ENCODE peak calls at places on chromosomes 6 and 20, in four cellular contexts. One of them, this sample, is unnamed.
A peak's percentile ranks its signal among the peaks of the same experiment; 100 is the strongest.

GRCh38 chr20:17083738-17084137 is 143.1 kb upstream of the PCSK2 start:
- DNase-seq in HCT116: no peak
- DNase-seq in IMR-90: peak; percentile 10
- DNase-seq in stomach: no peak
- DNase-seq in this sample: no peak

GRCh38 chr6:136323431-136324112 is 33.9 kb upstream of the BCLAF1 start:
- DNase-seq in HCT116: no peak
- DNase-seq in IMR-90: no peak
- DNase-seq in stomach: no peak
- DNase-seq in this sample: no peak

GRCh38 chr6:47047479-47048411 is 5.6 kb upstream of the ADGRF1 start:
- DNase-seq in HCT116: peak; percentile 89
- DNase-seq in IMR-90: peak; percentile 62
- DNase-seq in stomach: peak; percentile 58
- DNase-seq in this sample: no peak

GRCh38 chr20:24948939-24949679 is at the start of gene CST7:
- DNase-seq in HCT116: no peak
- DNase-seq in IMR-90: no peak
- DNase-seq in stomach: peak; percentile 49
- DNase-seq in this sample: peak; percentile 88

GRCh38 chr6:167697316-167697715 is 129.4 kb upstream of the AFDN start:
- DNase-seq in HCT116: no peak
- DNase-seq in IMR-90: no peak
- DNase-seq in stomach: no peak
- DNase-seq in this sample: no peak

GRCh38 chr6:56048601-56049000 is 173.2 kb upstream of the BMP5 start:
- DNase-seq in HCT116: no peak
- DNase-seq in IMR-90: no peak
- DNase-seq in stomach: no peak
- DNase-seq in this sample: no peak

GRCh38 chr6:128370072-128370471 is 150.3 kb downstream of the PTPRK start:
- DNase-seq in HCT116: no peak
- DNase-seq in IMR-90: peak; percentile 78
- DNase-seq in stomach: no peak
- DNase-seq in this sample: no peak

GRCh38 chr6:96841241-96841824 is 4.1 kb upstream of the GPR63 start:
- DNase-seq in HCT116: no peak
- DNase-seq in IMR-90: no peak
- DNase-seq in stomach: no peak
- DNase-seq in this sample: no peak

GRCh38 chr6:108116781-108117426 is 42.4 kb upstream of the OSTM1 start:
- DNase-seq in HCT116: no peak
- DNase-seq in IMR-90: no peak
- DNase-seq in stomach: no peak
- DNase-seq in this sample: no peak

GRCh38 chr6:108118791-108119211 is 44.3 kb upstream of the OSTM1 start:
- DNase-seq in HCT116: no peak
- DNase-seq in IMR-90: no peak
- DNase-seq in stomach: no peak
- DNase-seq in this sample: no peak

GRCh38 chr6:108117427-108118358 is 43.2 kb upstream of the OSTM1 start:
- DNase-seq in HCT116: no peak
- DNase-seq in IMR-90: peak; percentile 21
- DNase-seq in stomach: peak; percentile 52
- DNase-seq in this sample: no peak

GRCh38 chr6:108119212-108120141 is 44.9 kb upstream of the OSTM1 start:
- DNase-seq in HCT116: no peak
- DNase-seq in IMR-90: no peak
- DNase-seq in stomach: no peak
- DNase-seq in this sample: no peak

GRCh38 chr6:108118359-108118724 is 43.8 kb upstream of the OSTM1 start:
- DNase-seq in HCT116: no peak
- DNase-seq in IMR-90: no peak
- DNase-seq in stomach: no peak
- DNase-seq in this sample: no peak
- H3K4me3 ChIP-seq in HCT116: no peak overlapping the region
- H3K4me3 ChIP-seq in IMR-90: no peak overlapping the region
- H3K4me3 ChIP-seq in stomach: peak overlapping the region; percentile 66
- H3K4me3 ChIP-seq in this sample: peak overlapping the region; percentile 47

DNA sequence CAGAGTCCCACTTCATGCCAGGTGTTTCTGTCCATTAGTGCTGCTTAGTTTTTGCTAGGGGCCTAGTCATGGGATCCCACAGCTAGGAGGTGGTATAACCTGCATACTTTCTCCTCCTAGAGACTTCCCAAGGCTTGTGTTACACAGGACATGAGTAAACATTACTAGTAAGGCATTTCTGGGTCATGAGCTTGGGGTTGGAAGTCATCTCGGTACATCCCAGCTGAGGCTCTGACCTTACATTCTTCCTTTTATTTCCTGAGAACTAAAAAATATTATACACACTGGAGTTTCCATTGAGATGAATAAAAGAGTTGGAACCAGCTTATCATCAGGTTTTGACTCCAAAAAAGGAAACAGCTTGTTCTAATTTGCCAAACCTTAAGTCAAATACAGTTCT is 20.9 kb upstream of the PNPLA1 start:
- DNase-seq in HCT116: no peak
- DNase-seq in IMR-90: peak; percentile 70
- DNase-seq in stomach: no peak
- DNase-seq in this sample: no peak
- TF ChIP-seq CTCF in HCT116: no peak
- TF ChIP-seq CTCF in IMR-90: no peak
- TF ChIP-seq CTCF in stomach: no peak
- TF ChIP-seq CTCF in this sample: no peak

GRCh38 chr6:35920793-35921732 is at the start of gene SRPK1:
- DNase-seq in HCT116: peak; percentile 72
- DNase-seq in IMR-90: peak; percentile 74
- DNase-seq in stomach: peak; percentile 93
- DNase-seq in this sample: peak; percentile 69
- TF ChIP-seq POLR2A in HCT116: peak; percentile 96
- TF ChIP-seq POLR2A in IMR-90: peak; percentile 48
- TF ChIP-seq POLR2A in stomach: no peak
- TF ChIP-seq POLR2A in this sample: no peak

DNA sequence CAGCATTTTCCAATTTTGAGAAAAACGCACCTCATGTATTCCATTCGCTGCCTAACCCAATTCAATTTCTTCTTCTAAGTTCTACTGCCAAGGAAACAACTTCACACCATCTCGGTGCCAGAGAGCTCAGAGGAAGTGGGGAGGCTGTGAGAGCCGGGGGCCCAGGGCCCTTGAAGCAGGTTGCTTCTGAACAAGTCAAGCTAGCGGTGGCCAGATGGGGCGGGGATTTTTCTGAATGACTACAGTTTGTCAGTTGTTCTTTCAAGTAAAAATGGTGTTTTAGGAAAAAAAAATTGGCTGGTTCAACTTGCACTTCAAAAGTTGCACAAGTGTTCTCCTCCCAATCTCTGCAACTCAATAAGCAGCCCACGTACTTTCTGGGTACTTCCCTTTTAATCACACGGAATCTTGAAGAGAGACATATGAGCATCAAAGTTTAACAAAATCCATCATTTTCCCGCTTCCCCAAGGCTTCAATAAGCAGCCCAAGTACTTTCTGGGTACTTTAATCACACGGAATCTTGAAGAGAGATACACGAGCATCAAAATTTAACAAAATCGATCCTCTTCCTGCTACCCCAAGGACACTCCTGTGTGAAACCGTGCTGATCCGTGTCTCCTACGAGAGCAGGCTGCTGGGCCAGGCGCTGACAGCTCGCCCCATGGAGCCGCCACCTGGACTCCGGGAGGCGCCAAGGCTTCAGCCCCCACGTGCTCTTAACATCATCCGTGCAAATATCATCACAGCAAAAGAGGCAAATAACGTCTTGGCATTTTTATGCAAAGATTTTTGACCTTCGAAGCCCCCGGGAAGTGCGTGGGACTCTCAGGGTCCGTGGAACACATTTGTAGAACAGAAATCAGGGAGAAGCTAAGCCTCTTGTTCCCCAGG is 186.7 kb upstream of the PDE10A start:
- DNase-seq in HCT116: no peak
- DNase-seq in IMR-90: no peak
- DNase-seq in stomach: no peak
- DNase-seq in this sample: no peak
- H3K4me3 ChIP-seq in HCT116: no peak overlapping the region
- H3K4me3 ChIP-seq in IMR-90: no peak overlapping the region
- H3K4me3 ChIP-seq in stomach: no peak overlapping the region
- H3K4me3 ChIP-seq in this sample: no peak overlapping the region

DNA sequence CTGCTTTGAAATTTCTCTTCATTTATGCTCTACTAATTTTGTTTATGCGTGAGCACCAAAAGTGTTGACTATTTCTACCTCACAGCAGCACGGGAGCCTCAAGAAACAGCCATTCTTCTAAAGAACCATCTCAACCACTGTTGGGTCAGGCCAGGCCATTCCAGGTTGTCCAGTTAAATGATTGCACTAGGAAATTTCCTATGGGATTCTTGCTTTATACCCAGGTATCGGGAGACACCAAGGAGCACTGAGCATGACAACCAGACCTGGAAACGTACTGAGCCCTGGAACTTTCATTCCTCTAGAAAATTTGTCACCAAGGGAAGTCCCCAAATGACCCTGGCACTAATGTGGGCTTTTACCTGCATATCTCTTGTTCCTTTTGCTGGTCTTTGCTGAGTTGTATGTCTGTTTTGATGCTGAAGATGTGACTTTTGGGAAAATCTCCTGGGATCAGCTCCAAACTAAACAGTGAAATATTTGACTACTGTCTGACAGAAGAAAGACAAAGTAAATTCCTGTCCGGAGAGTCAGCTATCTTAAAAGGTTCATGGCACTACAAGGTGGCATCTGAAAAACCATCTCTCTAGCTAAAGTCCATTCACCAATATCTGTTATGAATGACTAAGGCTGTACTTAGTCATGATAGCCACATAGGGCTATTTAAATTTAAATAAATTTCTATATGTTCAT is 70.5 kb downstream of the SNAP25 start:
- DNase-seq in HCT116: no peak
- DNase-seq in IMR-90: no peak
- DNase-seq in stomach: no peak
- DNase-seq in this sample: no peak
- TF ChIP-seq CTCF in HCT116: no peak
- TF ChIP-seq CTCF in IMR-90: no peak
- TF ChIP-seq CTCF in stomach: no peak
- TF ChIP-seq CTCF in this sample: no peak

This sample was measured in lower leg skin.